ENCODE peak calls at places on chromosomes 3 and 15, in five cellular contexts. S is AG09309, C is NCI-H1417, G is renal cortical epithelial cell, Z is foreskin fibroblast. V is an unnamed sample.

GRCh38 chr3:27193056-27193455 is 176.1 kb downstream of the NEK10 start:
- DNase-seq in S (no peak), C (no peak), G (no peak), Z (no peak), V (no peak)

GRCh38 chr3:22117751-22118346 is 366.8 kb upstream of the ZNF385D start:
- DNase-seq in S (peak), C (peak), G (peak), Z (peak), V (peak)

GRCh38 chr15:75775296-75776074 is 62.8 kb upstream of the CSPG4 start:
- DNase-seq in S (no peak), C (no peak), G (no peak), Z (no peak), V (no peak)

GRCh38 chr3:23612296-23612891 is 193.4 kb upstream of the UBE2E1 start:
- DNase-seq in S (no peak), C (no peak), G (peak), Z (peak), V (no peak)

GRCh38 chr3:158775001-158775400 is 26.9 kb upstream of the MFSD1 start:
- DNase-seq in S (no peak), C (no peak), G (no peak), Z (no peak), V (no peak)

GRCh38 chr3:9279959-9280358 is 30.5 kb upstream of the SRGAP3 start:
- DNase-seq in S (no peak), C (peak), G (peak), Z (no peak), V (no peak)

GRCh38 chr3:82130056-82130455 is 368.6 kb upstream of the GBE1 start:
- DNase-seq in S (no peak), C (no peak), G (no peak), Z (no peak), V (no peak)

GRCh38 chr15:75904241-75904631 is 558 bp downstream of the FBXO22 start:
- DNase-seq in S (no peak), C (peak), G (no peak), Z (peak), V (no peak)

GRCh38 chr3:98657429-98657828 is 64.0 kb upstream of the CPOX start:
- DNase-seq in S (no peak), C (peak), G (peak), Z (no peak), V (no peak)

GRCh38 chr3:10448544-10448943 is 56.8 kb downstream of the ATP2B2 start:
- DNase-seq in S (no peak), C (no peak), G (no peak), Z (no peak), V (no peak)

GRCh38 chr3:186060222-186060621 is 48.7 kb downstream of the ETV5 start:
- DNase-seq in S (no peak), C (no peak), G (no peak), Z (no peak), V (no peak)

GRCh38 chr3:181549266-181549665 is 162.5 kb upstream of the SOX2 start:
- DNase-seq in S (no peak), C (no peak), G (no peak), Z (no peak), V (no peak)

GRCh38 chr3:197030379-197031314 is 1.0 kb upstream of the MELTF start:
- DNase-seq in S (no peak), C (no peak), G (no peak), Z (no peak), V (no peak)

GRCh38 chr3:15271785-15272381 is 60.5 kb downstream of the SH3BP5 start:
- DNase-seq in S (no peak), C (no peak), G (no peak), Z (no peak), V (no peak)

GRCh38 chr3:43104039-43104438 is 1.8 kb downstream of the POMGNT2 start:
- DNase-seq in S (no peak), C (no peak), G (no peak), Z (no peak), V (no peak)

GRCh38 chr3:185084883-185085282 is 68.0 kb downstream of the C3orf70 start:
- DNase-seq in S (peak), C (peak), G (no peak), Z (peak), V (no peak)

GRCh38 chr3:38519000-38519399 is 22.9 kb downstream of the EXOG start:
- DNase-seq in S (no peak), C (no peak), G (no peak), Z (peak), V (no peak)

GRCh38 chr3:53729618-53730017 is 116.6 kb downstream of the CHDH start:
- DNase-seq in S (no peak), C (no peak), G (peak), Z (no peak), V (no peak)

GRCh38 chr15:71538922-71539321 is 271.4 kb upstream of the NR2E3 start:
- DNase-seq in S (no peak), C (peak), G (no peak), Z (no peak), V (no peak)

GRCh38 chr3:81998139-81998755 is 236.8 kb upstream of the GBE1 start:
- DNase-seq in S (no peak), C (no peak), G (no peak), Z (no peak), V (no peak)

GRCh38 chr3:53773586-53774368 is 72.4 kb downstream of the CHDH start:
- DNase-seq in S (peak), C (no peak), G (peak), Z (peak), V (peak)

GRCh38 chr3:108500728-108501127 is 9.7 kb downstream of the MYH15 start:
- DNase-seq in S (no peak), C (no peak), G (no peak), Z (no peak), V (no peak)

GRCh38 chr15:36845270-36845669 is 255.1 kb downstream of the MEIS2 start:
- DNase-seq in S (no peak), C (peak), G (no peak), Z (no peak), V (no peak)

GRCh38 chr3:183587337-183587736 is 31.8 kb upstream of the KLHL6 start:
- DNase-seq in S (no peak), C (no peak), G (no peak), Z (no peak), V (no peak)

GRCh38 chr15:67157779-67158366 is 92.5 kb downstream of the SMAD3 start:
- DNase-seq in S (no peak), C (no peak), G (no peak), Z (no peak), V (no peak)

GRCh38 chr3:115494826-115495225 is 128.5 kb upstream of the GAP43 start:
- DNase-seq in S (no peak), C (peak), G (no peak), Z (no peak), V (no peak)

GRCh38 chr3:151228291-151229125 is 25.5 kb upstream of the GPR171 start:
- DNase-seq in S (no peak), C (no peak), G (peak), Z (peak), V (peak)

GRCh38 chr3:52904000-52904399 is 6.7 kb upstream of the STIMATE start:
- DNase-seq in S (no peak), C (no peak), G (no peak), Z (no peak), V (no peak)

GRCh38 chr15:90836296-90836871 is 32.0 kb upstream of the FURIN start:
- DNase-seq in S (peak), C (no peak), G (peak), Z (peak), V (no peak)

GRCh38 chr3:19159966-19160365 is 11.7 kb downstream of the KCNH8 start:
- DNase-seq in S (no peak), C (no peak), G (no peak), Z (no peak), V (no peak)

V was measured in fibroblast of the conjunctiva.